ENCODE peak calls at places on chromosomes 11 and 22, in four cellular contexts. One of them, this sample, is unnamed.
A peak's percentile ranks its signal among the peaks of the same experiment; 100 is the strongest.

GRCh38 chr11:8597182-8597581 is 3.2 kb upstream of the STK33 start:
- DNase-seq in AG10803: peak; percentile 88
- DNase-seq in AG04450: no peak
- DNase-seq in cardiac fibroblast: peak; percentile 94
- DNase-seq in this sample: no peak

GRCh38 chr11:122045181-122045586 is 70.8 kb downstream of the BLID start:
- DNase-seq in AG10803: peak; percentile 86
- DNase-seq in AG04450: peak; percentile 29
- DNase-seq in cardiac fibroblast: peak; percentile 85
- DNase-seq in this sample: no peak

GRCh38 chr11:94884322-94884721 is 89.0 kb downstream of the CWC15 start:
- DNase-seq in AG10803: no peak
- DNase-seq in AG04450: no peak
- DNase-seq in cardiac fibroblast: no peak
- DNase-seq in this sample: no peak

GRCh38 chr11:68337399-68337835 is 25.0 kb downstream of the LRP5 start:
- DNase-seq in AG10803: no peak
- DNase-seq in AG04450: no peak
- DNase-seq in cardiac fibroblast: no peak
- DNase-seq in this sample: no peak

GRCh38 chr11:102788334-102789035 is 8.1 kb upstream of the MMP10 start:
- DNase-seq in AG10803: no peak
- DNase-seq in AG04450: no peak
- DNase-seq in cardiac fibroblast: no peak
- DNase-seq in this sample: no peak

GRCh38 chr11:34192481-34193401 is 87.3 kb downstream of the NAT10 start:
- DNase-seq in AG10803: peak; percentile 94
- DNase-seq in AG04450: peak; percentile 69
- DNase-seq in cardiac fibroblast: peak; percentile 90
- DNase-seq in this sample: no peak

GRCh38 chr11:93895106-93895862 is 44.9 kb upstream of the VSTM5 start:
- DNase-seq in AG10803: peak; percentile 92
- DNase-seq in AG04450: peak; percentile 69
- DNase-seq in cardiac fibroblast: peak; percentile 76
- DNase-seq in this sample: peak; percentile 5

GRCh38 chr22:50342651-50343540 is at the start of gene PPP6R2:
- DNase-seq in AG10803: peak; percentile 58
- DNase-seq in AG04450: no peak
- DNase-seq in cardiac fibroblast: peak; percentile 73
- DNase-seq in this sample: no peak

GRCh38 chr11:111327908-111328624 is 29.7 kb downstream of the POU2AF3 start:
- DNase-seq in AG10803: no peak
- DNase-seq in AG04450: no peak
- DNase-seq in cardiac fibroblast: no peak
- DNase-seq in this sample: no peak

GRCh38 chr22:48459259-48459658 is 1368.4 kb downstream of the BRD1 start:
- DNase-seq in AG10803: no peak
- DNase-seq in AG04450: no peak
- DNase-seq in cardiac fibroblast: no peak
- DNase-seq in this sample: no peak

GRCh38 chr11:134753805-134754130 is 341.7 kb upstream of the B3GAT1 start:
- DNase-seq in AG10803: no peak
- DNase-seq in AG04450: no peak
- DNase-seq in cardiac fibroblast: no peak
- DNase-seq in this sample: no peak

GRCh38 chr22:46542011-46542985 is 4.9 kb upstream of the CELSR1 start:
- DNase-seq in AG10803: peak; percentile 56
- DNase-seq in AG04450: no peak
- DNase-seq in cardiac fibroblast: peak; percentile 75
- DNase-seq in this sample: no peak

GRCh38 chr22:31055322-31056159 is 25.6 kb upstream of the SMTN start:
- DNase-seq in AG10803: peak; percentile 96
- DNase-seq in AG04450: peak; percentile 98
- DNase-seq in cardiac fibroblast: peak; percentile 98
- DNase-seq in this sample: no peak

GRCh38 chr11:36357831-36358230 is 61.7 kb downstream of the PRR5L start:
- DNase-seq in AG10803: no peak
- DNase-seq in AG04450: no peak
- DNase-seq in cardiac fibroblast: no peak
- DNase-seq in this sample: no peak

DNA sequence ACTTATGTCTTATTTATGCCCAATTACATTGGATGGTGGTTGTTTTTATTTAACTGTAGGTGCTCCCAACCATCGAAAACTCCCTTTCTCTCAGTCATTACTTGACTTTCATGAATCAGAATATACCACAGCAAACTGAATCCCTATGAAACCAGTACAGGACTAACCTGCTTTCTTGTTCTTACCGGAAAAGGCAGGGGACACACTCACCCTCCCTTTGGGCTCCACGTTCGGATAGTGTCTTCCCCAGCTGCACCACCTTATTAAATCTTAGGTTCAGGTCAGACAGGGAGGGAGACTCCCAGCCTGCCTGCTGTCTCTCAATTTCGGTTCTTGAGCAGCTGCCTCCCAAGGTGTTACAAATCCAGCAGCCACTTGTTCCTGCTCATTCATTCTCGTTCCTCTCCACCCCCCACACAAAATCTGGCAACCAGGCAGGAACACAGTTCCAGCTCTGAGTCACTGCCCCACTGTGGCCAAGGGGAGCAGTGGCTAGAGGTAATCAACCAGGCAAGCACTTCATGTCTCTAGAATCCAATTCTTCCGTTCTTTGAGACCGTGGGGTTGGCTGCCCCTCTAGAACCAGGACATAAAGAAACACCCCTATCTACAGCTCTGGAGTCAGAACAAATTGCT is 133.0 kb downstream of the PLEKHA7 start:
- DNase-seq in AG10803: peak; percentile 42
- DNase-seq in AG04450: no peak
- DNase-seq in cardiac fibroblast: peak; percentile 67
- DNase-seq in this sample: no peak
- H3K4me3 ChIP-seq in AG10803: no peak overlapping the region
- H3K4me3 ChIP-seq in AG04450: no peak overlapping the region
- H3K4me3 ChIP-seq in cardiac fibroblast: no peak overlapping the region
- H3K4me3 ChIP-seq in this sample: no peak overlapping the region

GRCh38 chr11:6483015-6483414 is 1.7 kb downstream of the TIMM10B start:
- DNase-seq in AG10803: no peak
- DNase-seq in AG04450: no peak
- DNase-seq in cardiac fibroblast: no peak
- DNase-seq in this sample: no peak

GRCh38 chr11:6488342-6488741 is 7.0 kb downstream of the TIMM10B start:
- DNase-seq in AG10803: no peak
- DNase-seq in AG04450: no peak
- DNase-seq in cardiac fibroblast: no peak
- DNase-seq in this sample: no peak

GRCh38 chr11:6486256-6486655 is 5.0 kb downstream of the TIMM10B start:
- DNase-seq in AG10803: no peak
- DNase-seq in AG04450: no peak
- DNase-seq in cardiac fibroblast: no peak
- DNase-seq in this sample: no peak

GRCh38 chr11:6486938-6487337 is 5.6 kb downstream of the TIMM10B start:
- DNase-seq in AG10803: no peak
- DNase-seq in AG04450: no peak
- DNase-seq in cardiac fibroblast: no peak
- DNase-seq in this sample: no peak

GRCh38 chr11:6485661-6486060 is 4.4 kb downstream of the TIMM10B start:
- DNase-seq in AG10803: no peak
- DNase-seq in AG04450: no peak
- DNase-seq in cardiac fibroblast: no peak
- DNase-seq in this sample: no peak
- TF ChIP-seq CTCF in AG10803: no peak
- TF ChIP-seq CTCF in AG04450: no peak
- TF ChIP-seq CTCF in cardiac fibroblast: no peak
- TF ChIP-seq CTCF in this sample: no peak

GRCh38 chr11:119363874-119364590 is 17.5 kb downstream of the USP2 start:
- DNase-seq in AG10803: peak; percentile 24
- DNase-seq in AG04450: no peak
- DNase-seq in cardiac fibroblast: peak; percentile 42
- DNase-seq in this sample: no peak
- H3K4me3 ChIP-seq in AG10803: peak overlapping the region; percentile 30
- H3K4me3 ChIP-seq in AG04450: peak overlapping the region; percentile 51
- H3K4me3 ChIP-seq in cardiac fibroblast: peak overlapping the region; percentile 14
- H3K4me3 ChIP-seq in this sample: no peak overlapping the region

GRCh38 chr11:58963551-58964075 is 24.3 kb downstream of the GLYATL1 start:
- DNase-seq in AG10803: peak; percentile 65
- DNase-seq in AG04450: peak; percentile 27
- DNase-seq in cardiac fibroblast: peak; percentile 54
- DNase-seq in this sample: no peak
- TF ChIP-seq CTCF in AG10803: peak; percentile 42
- TF ChIP-seq CTCF in AG04450: peak; percentile 45
- TF ChIP-seq CTCF in cardiac fibroblast: peak; percentile 48
- TF ChIP-seq CTCF in this sample: no peak

GRCh38 chr22:24976442-24977218 is 24.1 kb downstream of the KIAA1671 start:
- DNase-seq in AG10803: no peak
- DNase-seq in AG04450: no peak
- DNase-seq in cardiac fibroblast: no peak
- DNase-seq in this sample: no peak

GRCh38 chr22:24975813-24976341 is 23.4 kb downstream of the KIAA1671 start:
- DNase-seq in AG10803: no peak
- DNase-seq in AG04450: no peak
- DNase-seq in cardiac fibroblast: peak; percentile 82
- DNase-seq in this sample: no peak

GRCh38 chr22:24978308-24978707 is 25.8 kb downstream of the KIAA1671 start:
- DNase-seq in AG10803: no peak
- DNase-seq in AG04450: no peak
- DNase-seq in cardiac fibroblast: no peak
- DNase-seq in this sample: no peak

GRCh38 chr22:24975125-24975640 is 22.7 kb downstream of the KIAA1671 start:
- DNase-seq in AG10803: no peak
- DNase-seq in AG04450: no peak
- DNase-seq in cardiac fibroblast: no peak
- DNase-seq in this sample: no peak

GRCh38 chr22:24977370-24978230 is 25.1 kb downstream of the KIAA1671 start:
- DNase-seq in AG10803: no peak
- DNase-seq in AG04450: no peak
- DNase-seq in cardiac fibroblast: peak; percentile 69
- DNase-seq in this sample: no peak
- H3K4me3 ChIP-seq in AG10803: no peak overlapping the region
- H3K4me3 ChIP-seq in AG04450: no peak overlapping the region
- H3K4me3 ChIP-seq in cardiac fibroblast: no peak overlapping the region
- H3K4me3 ChIP-seq in this sample: no peak overlapping the region

GRCh38 chr22:44360686-44361381 is 48.1 kb upstream of the SHISAL1 start:
- DNase-seq in AG10803: peak; percentile 99
- DNase-seq in AG04450: peak; percentile 45
- DNase-seq in cardiac fibroblast: peak; percentile 88
- DNase-seq in this sample: no peak
- TF ChIP-seq CTCF in AG10803: peak; percentile 55
- TF ChIP-seq CTCF in AG04450: peak; percentile 56
- TF ChIP-seq CTCF in cardiac fibroblast: peak; percentile 36
- TF ChIP-seq CTCF in this sample: no peak

GRCh38 chr22:17198188-17199130 is 20.8 kb downstream of the ADA2 start:
- DNase-seq in AG10803: no peak
- DNase-seq in AG04450: no peak
- DNase-seq in cardiac fibroblast: peak; percentile 28
- DNase-seq in this sample: no peak
- H3K4me3 ChIP-seq in AG10803: peak overlapping the region; percentile 49
- H3K4me3 ChIP-seq in AG04450: peak overlapping the region; percentile 31
- H3K4me3 ChIP-seq in cardiac fibroblast: peak overlapping the region; percentile 45
- H3K4me3 ChIP-seq in this sample: no peak overlapping the region

DNA sequence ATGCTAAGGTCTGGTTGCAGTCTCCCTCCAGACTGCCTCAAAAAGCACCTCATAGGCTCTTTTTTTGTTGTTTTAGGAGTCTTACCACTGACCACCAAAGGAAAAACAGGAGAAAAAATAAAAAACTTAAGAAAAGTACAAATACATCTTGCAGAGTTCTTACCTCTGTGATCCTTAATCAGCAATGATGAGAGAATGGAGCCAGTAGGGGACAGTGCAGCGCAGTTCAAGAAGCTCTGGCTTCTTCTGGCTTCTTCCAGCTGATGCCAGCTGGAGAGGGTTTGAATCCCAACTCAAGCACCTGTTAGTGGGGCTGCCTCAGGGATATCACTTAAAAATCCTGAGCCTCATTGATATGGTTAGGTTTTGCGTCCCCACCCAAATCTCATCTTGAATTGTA is 223.3 kb upstream of the ISX start:
- DNase-seq in AG10803: no peak
- DNase-seq in AG04450: no peak
- DNase-seq in cardiac fibroblast: no peak
- DNase-seq in this sample: no peak
- TF ChIP-seq CTCF in AG10803: no peak
- TF ChIP-seq CTCF in AG04450: no peak
- TF ChIP-seq CTCF in cardiac fibroblast: no peak
- TF ChIP-seq CTCF in this sample: no peak